ENCODE peak calls at places on chromosomes 1 and 21, in four cellular contexts. C is KBM-7; Y is effector memory CD8-positive, alpha-beta T cell; O is glomerular endothelial cell. P is an unnamed sample.
A peak's percentile ranks its signal among the peaks of the same experiment; 100 is the strongest.

GRCh38 chr21:15132781-15133180 is 68.0 kb upstream of the NRIP1 start:
- DNase-seq in C (no peak), Y (no peak), O (no peak), P (no peak)

GRCh38 chr1:119885903-119886783 is 10.2 kb downstream of the ADAM30 start:
- DNase-seq in Y (peak; percentile 39), C (peak; percentile 65), O (no peak), P (peak; percentile 10)

GRCh38 chr1:222555992-222556615 is 8.2 kb upstream of the HHIPL2 start:
- DNase-seq in C (no peak), Y (no peak), O (no peak), P (no peak)

GRCh38 chr1:220843481-220844011 is 35.7 kb upstream of the HLX start:
- DNase-seq in O (peak; percentile 97), C (no peak), Y (no peak), P (peak; percentile 70)

GRCh38 chr1:1092149-1092855 is 18.2 kb upstream of the RNF223 start:
- DNase-seq in C (no peak), Y (no peak), O (no peak), P (no peak)

GRCh38 chr1:116514708-116515525 is 55.9 kb downstream of the CD58 start:
- DNase-seq in Y (peak; percentile 70), C (peak; percentile 96), O (no peak), P (no peak)

GRCh38 chr1:94383966-94384408 is 34.2 kb upstream of the ABCD3 start:
- DNase-seq in C (no peak), Y (no peak), O (no peak), P (no peak)

GRCh38 chr1:27937524-27937836 is 2.7 kb downstream of the SMPDL3B start:
- DNase-seq in O (no peak), C (no peak), Y (no peak), P (no peak)

GRCh38 chr1:101884621-101885020 is 112.1 kb downstream of the OLFM3 start:
- DNase-seq in O (no peak), Y (no peak), C (no peak), P (no peak)

GRCh38 chr1:76746195-76746594 is 121.1 kb upstream of the ST6GALNAC5 start:
- DNase-seq in Y (no peak), O (no peak), C (no peak), P (no peak)

GRCh38 chr1:178739285-178740045 is 14.4 kb downstream of the RALGPS2 start:
- DNase-seq in O (no peak), Y (no peak), C (no peak), P (no peak)

GRCh38 chr1:112991721-112992120 is 35.7 kb upstream of the SLC16A1 start:
- DNase-seq in Y (no peak), O (no peak), C (no peak), P (no peak)

GRCh38 chr1:226738421-226738994 is 574 bp downstream of the ITPKB start:
- DNase-seq in O (no peak), Y (no peak), C (peak; percentile 50), P (no peak)

GRCh38 chr21:14863745-14864210 is 201.0 kb downstream of the NRIP1 start:
- DNase-seq in C (no peak), O (no peak), Y (no peak), P (no peak)

GRCh38 chr1:150365945-150366344 is 2.0 kb downstream of the RPRD2 start:
- DNase-seq in Y (no peak), C (no peak), O (no peak), P (peak; percentile 14)

GRCh38 chr1:96362623-96363022 is 359.0 kb upstream of the PTBP2 start:
- DNase-seq in O (peak; percentile 72), C (peak; percentile 41), Y (no peak), P (no peak)